ENCODE peak calls at places on chromosomes 7 and 10, in four cellular contexts. W is K562, N is HepG2, S is H1. G is an unnamed sample.

GRCh38 chr7:102230593-102230992 is 56.1 kb upstream of the SH2B2 start:
- DNase-seq in N (no peak), S (no peak), W (no peak), G (no peak)

GRCh38 chr7:33926535-33926934 is 21.2 kb downstream of the BMPER start:
- DNase-seq in W (no peak), S (no peak), N (no peak), G (no peak)

GRCh38 chr7:122199171-122199570 is 55.1 kb upstream of the AASS start:
- DNase-seq in W (no peak), S (no peak), N (no peak), G (no peak)

GRCh38 chr7:102883098-102883860 is 29.5 kb upstream of the LRRC17 start:
- DNase-seq in S (no peak), W (no peak), N (no peak), G (no peak)

GRCh38 chr10:124605001-124605370 is 139.2 kb downstream of the FAM53B start:
- DNase-seq in S (no peak), N (no peak), W (no peak), G (no peak)

GRCh38 chr10:95602382-95602781 is 41.2 kb upstream of the SORBS1 start:
- DNase-seq in W (no peak), N (peak; percentile 28), S (no peak), G (no peak)

GRCh38 chr7:888081-889024 is 12.0 kb downstream of the GET4 start:
- DNase-seq in S (no peak), N (no peak), W (no peak), G (no peak)

GRCh38 chr7:135509839-135510602 is at the start of gene CNOT4:
- DNase-seq in W (peak; percentile 99), N (peak; percentile 92), S (peak; percentile 89), G (peak; percentile 97)

GRCh38 chr10:21978191-21978862 is 25.2 kb downstream of the DNAJC1 start:
- DNase-seq in S (no peak), N (no peak), W (no peak), G (no peak)

GRCh38 chr10:101639141-101639900 is 51.2 kb downstream of the DPCD start:
- DNase-seq in S (no peak), N (no peak), W (no peak), G (no peak)

GRCh38 chr10:114519756-114520288 is 115.5 kb upstream of the AFAP1L2 start:
- DNase-seq in S (no peak), N (no peak), W (no peak), G (no peak)

GRCh38 chr10:3760083-3760482 is 24.9 kb downstream of the KLF6 start:
- DNase-seq in S (no peak), N (no peak), W (no peak), G (no peak)

GRCh38 chr7:150999001-150999400 is 8.2 kb downstream of the NOS3 start:
- DNase-seq in S (no peak), W (no peak), N (no peak), G (no peak)

GRCh38 chr10:132187421-132188138 is 832 bp downstream of the DPYSL4 start:
- DNase-seq in W (no peak), S (peak; percentile 70), N (no peak), G (peak; percentile 37)

GRCh38 chr10:78925800-78926319 is 142.9 kb upstream of the ZMIZ1 start:
- DNase-seq in S (no peak), N (no peak), W (peak; percentile 78), G (no peak)

GRCh38 chr7:73822319-73823173 is 8.2 kb upstream of the CLDN4 start:
- DNase-seq in S (no peak), N (peak; percentile 50), W (peak; percentile 96), G (no peak)

GRCh38 chr10:129579228-129579627 is 112.2 kb downstream of the MGMT start:
- DNase-seq in S (no peak), W (no peak), N (no peak), G (no peak)

GRCh38 chr7:124443762-124444161 is 321.8 kb downstream of the GPR37 start:
- DNase-seq in N (no peak), W (no peak), S (no peak), G (no peak)

GRCh38 chr7:44963526-44964290 is 15.1 kb downstream of the MYO1G start:
- DNase-seq in N (no peak), W (no peak), S (peak; percentile 43), G (no peak)

GRCh38 chr7:38630720-38631673 is at the start of gene AMPH:
- DNase-seq in W (no peak), S (peak; percentile 86), N (no peak), G (peak; percentile 84)

GRCh38 chr7:139915864-139916716 is 87.0 kb downstream of the TBXAS1 start:
- DNase-seq in S (no peak), N (no peak), W (peak; percentile 96), G (no peak)

GRCh38 chr10:43228783-43229207 is 38.1 kb downstream of the RASGEF1A start:
- DNase-seq in S (peak; percentile 51), W (no peak), N (no peak), G (no peak)

GRCh38 chr10:10209152-10209551 is 808.5 kb upstream of the CELF2 start:
- DNase-seq in W (no peak), N (no peak), S (no peak), G (no peak)

GRCh38 chr7:87866089-87866488 is 10.1 kb downstream of the SLC25A40 start:
- DNase-seq in N (no peak), W (no peak), S (no peak), G (no peak)

GRCh38 chr7:41261081-41261480 is 441.8 kb downstream of the INHBA start:
- DNase-seq in W (no peak), S (no peak), N (no peak), G (no peak)

GRCh38 chr7:96121752-96122151 is 200.1 kb downstream of the SLC25A13 start:
- DNase-seq in W (no peak), N (no peak), S (no peak), G (no peak)

GRCh38 chr7:18086165-18087030 is 58.8 kb upstream of the PRPS1L1 start:
- DNase-seq in W (peak; percentile 36), S (peak; percentile 69), N (no peak), G (peak; percentile 36)

GRCh38 chr7:64890761-64891666 is 12.1 kb upstream of the ZNF273 start:
- DNase-seq in S (no peak), W (peak; percentile 68), N (no peak), G (no peak)

GRCh38 chr7:20744913-20745587 is 41.6 kb downstream of the SP8 start:
- DNase-seq in S (no peak), N (no peak), W (peak; percentile 10), G (no peak)

GRCh38 chr7:117165656-117166055 is 157.2 kb downstream of the WNT2 start:
- DNase-seq in N (no peak), W (no peak), S (no peak), G (no peak)

GRCh38 chr10:6053816-6054581 is 8.2 kb downstream of the IL2RA start:
- DNase-seq in N (peak; percentile 71), S (peak; percentile 34), W (peak; percentile 27), G (no peak)

GRCh38 chr10:101467286-101467770 is 113.4 kb downstream of the BTRC start:
- DNase-seq in W (peak; percentile 67), S (no peak), N (peak; percentile 67), G (no peak)

DNA sequence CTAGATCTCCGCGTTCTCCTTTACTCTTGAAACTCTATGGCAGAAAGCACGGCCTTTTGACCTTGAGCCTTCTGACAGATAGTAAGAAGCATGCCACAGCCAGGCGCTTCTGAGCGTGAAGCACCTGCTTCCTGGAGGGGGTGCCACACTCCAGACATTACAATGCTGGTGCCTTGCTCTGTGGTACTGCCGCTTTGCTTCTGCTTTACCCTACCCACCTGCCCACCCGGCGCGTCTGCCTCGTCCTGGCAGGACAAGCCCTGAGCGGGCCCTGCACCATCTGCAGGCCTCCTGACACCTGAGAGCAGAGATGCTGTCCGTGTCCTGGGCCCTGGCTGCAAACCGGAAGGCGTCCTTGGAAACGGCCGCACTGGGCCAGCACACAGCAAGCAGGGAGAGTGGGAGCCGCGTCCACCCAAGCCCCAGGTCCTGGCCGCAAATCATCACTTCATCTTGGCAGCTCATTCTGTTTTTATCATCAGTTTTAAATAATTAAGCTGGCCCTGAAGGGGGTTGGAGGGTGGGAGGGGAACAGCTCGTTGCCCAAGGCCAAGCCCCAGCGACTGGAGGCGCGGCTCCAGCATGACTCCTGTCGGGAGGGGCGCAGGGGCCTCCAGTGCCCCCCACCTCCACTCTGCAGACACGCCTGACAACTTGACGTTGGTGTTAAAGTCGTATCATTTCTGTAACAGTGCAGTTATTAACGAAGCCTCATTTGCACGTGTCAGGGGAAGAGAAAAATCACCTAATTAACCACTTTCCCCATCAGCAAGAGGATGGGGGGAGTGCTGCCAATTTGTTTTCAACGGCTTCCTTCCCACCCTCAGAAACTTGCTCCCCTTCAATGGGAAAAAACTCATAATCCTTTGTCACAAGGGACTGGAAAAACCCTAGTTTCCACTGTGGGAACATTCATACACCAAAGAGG is 132.2 kb downstream of the MAD1L1 start:
- DNase-seq in S (no peak), N (peak; percentile 58), W (no peak), G (no peak)
- TF ChIP-seq JUN in S (no peak), N (no peak), W (no peak), G (no peak)

GRCh38 chr7:92645531-92646061 is 55.4 kb upstream of the FAM133B start:
- DNase-seq in W (no peak), S (no peak), N (peak; percentile 7), G (no peak)

GRCh38 chr7:92645114-92645497 is 54.9 kb upstream of the FAM133B start:
- DNase-seq in N (no peak), W (no peak), S (no peak), G (no peak)

GRCh38 chr7:92643821-92644220 is 53.6 kb upstream of the FAM133B start:
- DNase-seq in S (no peak), W (no peak), N (no peak), G (no peak)

GRCh38 chr7:92646966-92647625 is 56.9 kb upstream of the FAM133B start:
- DNase-seq in S (no peak), N (no peak), W (no peak), G (no peak)

DNA sequence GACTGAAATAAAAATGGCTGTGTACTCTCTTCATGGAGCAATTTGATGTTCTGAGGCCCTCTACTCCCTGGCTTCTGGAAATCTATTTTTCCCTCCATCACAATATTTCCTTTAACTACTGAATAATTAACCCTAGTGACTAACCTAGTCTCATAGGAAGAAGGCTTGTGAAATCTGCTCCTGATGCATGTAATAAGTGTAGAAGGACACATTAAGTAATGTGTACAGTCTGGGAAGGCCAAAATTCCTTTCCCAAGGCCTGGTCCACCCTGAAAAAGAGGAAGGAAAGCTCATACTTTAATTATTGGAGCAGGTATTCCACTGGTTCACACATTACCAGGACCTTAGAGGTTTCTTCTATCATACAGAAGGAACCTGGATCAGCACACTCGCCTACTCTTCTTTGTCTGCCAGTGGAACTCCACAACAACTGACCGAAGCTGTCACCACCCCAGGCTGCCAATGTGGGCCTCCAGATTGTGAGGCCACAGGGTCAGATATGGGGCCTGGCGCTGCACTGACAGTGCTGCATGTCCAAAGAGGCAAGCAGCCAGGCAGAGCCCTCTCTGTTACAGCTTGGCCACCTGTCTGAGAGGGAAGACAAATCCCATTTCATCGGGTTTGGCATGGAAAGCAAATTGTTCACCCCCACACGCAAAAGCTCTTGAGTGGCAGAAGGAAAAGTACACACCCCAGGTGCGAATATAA is 54.4 kb upstream of the FAM133B start:
- DNase-seq in S (no peak), W (no peak), N (no peak), G (no peak)
- TF ChIP-seq CREB1 in S (no peak), W (no peak), N (no peak), G (no peak)

DNA sequence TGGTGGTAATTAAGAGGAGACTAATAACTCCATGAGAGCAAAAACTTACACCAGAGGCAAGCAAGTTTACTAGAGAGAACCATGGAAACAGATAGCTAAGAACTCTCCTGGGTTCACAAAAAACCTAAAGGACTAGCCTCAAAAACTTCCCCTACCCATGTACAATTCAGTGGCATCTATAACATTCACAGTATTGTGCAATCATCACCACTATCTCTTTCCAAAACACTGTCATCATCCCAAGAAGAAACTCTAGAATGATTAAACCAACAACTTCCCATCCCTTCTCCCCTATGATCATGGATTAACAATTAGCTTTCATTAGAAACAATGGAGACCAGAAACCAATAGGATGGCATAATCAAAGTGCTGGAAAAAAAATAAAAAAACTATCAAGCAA is 1038.3 kb downstream of the LRMDA start:
- DNase-seq in S (no peak), N (no peak), W (no peak), G (no peak)
- TF ChIP-seq JUN in S (no peak), N (no peak), W (no peak), G (no peak)

GRCh38 chr7:114663502-114663901 is 248.9 kb downstream of the FOXP2 start:
- DNase-seq in N (peak; percentile 3), W (no peak), S (no peak), G (no peak)
- TF ChIP-seq CREB1 in N (no peak), W (no peak), S (no peak), G (no peak)

G was measured in WTC11.